ENCODE peak calls at places on chromosomes 1 and 21, in seven cellular contexts. X is hepatocyte, J is brain microvascular endothelial cell, A is lung, P is mesothelial cell of epicardium, R is AG09309, V is cardiac muscle cell. F is an unnamed sample.

GRCh38 chr1:7690076-7690475 is 81.0 kb upstream of the VAMP3 start:
- DNase-seq in X (no peak), J (no peak), A (no peak), P (no peak), R (no peak), V (no peak), F (no peak)

GRCh38 chr1:39453603-39454002 is 37.8 kb upstream of the BMP8A start:
- DNase-seq in X (no peak), J (peak), A (peak), P (no peak), R (no peak), V (peak), F (peak)

GRCh38 chr1:119222271-119222670 is 81.8 kb upstream of the WARS2 start:
- DNase-seq in X (no peak), J (no peak), A (no peak), P (no peak), R (no peak), V (no peak), F (no peak)

GRCh38 chr1:161749509-161750407 is at the start of gene DUSP12:
- DNase-seq in X (peak), J (peak), A (peak), P (peak), R (peak), V (peak), F (peak)

GRCh38 chr21:44702973-44703730 is 6.2 kb downstream of the KRTAP10-12 start:
- DNase-seq in X (no peak), J (no peak), A (peak), P (peak), R (no peak), V (no peak), F (no peak)

GRCh38 chr1:180235502-180236239 is 5.6 kb downstream of the LHX4 start:
- DNase-seq in X (no peak), J (no peak), A (no peak), P (no peak), R (no peak), V (no peak), F (no peak)

GRCh38 chr1:210598135-210598652 is 269.5 kb downstream of the HHAT start:
- DNase-seq in X (peak), J (peak), A (peak), P (no peak), R (peak), V (peak), F (peak)

GRCh38 chr1:67256291-67257172 is 51.1 kb upstream of the IL12RB2 start:
- DNase-seq in X (no peak), J (no peak), A (peak), P (no peak), R (no peak), V (peak), F (no peak)

GRCh38 chr21:15604424-15604823 is 125.4 kb upstream of the USP25 start:
- DNase-seq in X (no peak), J (peak), A (peak), P (no peak), R (peak), V (peak), F (no peak)

GRCh38 chr1:99662581-99663208 is 16.8 kb downstream of the PALMD start:
- DNase-seq in X (no peak), J (no peak), A (peak), P (no peak), R (peak), V (peak), F (peak)

GRCh38 chr1:182826892-182827291 is 12.3 kb upstream of the DHX9 start:
- DNase-seq in X (no peak), J (no peak), A (no peak), P (no peak), R (no peak), V (no peak), F (no peak)

GRCh38 chr21:43188181-43188580 is 19.4 kb downstream of the CRYAA start:
- DNase-seq in X (no peak), J (no peak), A (no peak), P (peak), R (no peak), V (no peak), F (no peak)

GRCh38 chr1:113219377-113219776 is 146.4 kb downstream of the LRIG2 start:
- DNase-seq in X (no peak), J (no peak), A (no peak), P (no peak), R (no peak), V (no peak), F (no peak)

GRCh38 chr1:201259476-201260235 is 23.6 kb upstream of the PKP1 start:
- DNase-seq in X (peak), J (peak), A (no peak), P (peak), R (no peak), V (peak), F (no peak)
- TF ChIP-seq CTCF in X (no peak), J (peak), A (no peak), P (no peak), R (no peak), V (no peak), F (no peak)

GRCh38 chr1:61285371-61285885 is 203.1 kb downstream of the NFIA start:
- DNase-seq in X (no peak), J (no peak), A (no peak), P (no peak), R (no peak), V (no peak), F (no peak)
- TF ChIP-seq CTCF in X (no peak), J (no peak), A (no peak), P (no peak), R (no peak), V (no peak), F (no peak)

GRCh38 chr1:9022773-9023172 is 3.5 kb downstream of the SLC2A7 start:
- DNase-seq in X (no peak), J (no peak), A (no peak), P (no peak), R (no peak), V (no peak), F (no peak)

GRCh38 chr1:9027307-9027706 is 1.1 kb upstream of the SLC2A7 start:
- DNase-seq in X (no peak), J (no peak), A (no peak), P (no peak), R (no peak), V (no peak), F (no peak)

GRCh38 chr1:9025474-9025873 is 749 bp downstream of the SLC2A7 start:
- DNase-seq in X (no peak), J (no peak), A (no peak), P (no peak), R (no peak), V (no peak), F (no peak)

GRCh38 chr1:9028921-9029715 is 2.9 kb upstream of the SLC2A7 start:
- DNase-seq in X (no peak), J (no peak), A (no peak), P (no peak), R (peak), V (peak), F (peak)

GRCh38 chr1:9024837-9025236 is 1.4 kb downstream of the SLC2A7 start:
- DNase-seq in X (no peak), J (no peak), A (no peak), P (no peak), R (no peak), V (no peak), F (no peak)
- TF ChIP-seq CTCF in X (no peak), J (no peak), A (no peak), P (no peak), R (no peak), V (no peak), F (no peak)

DNA sequence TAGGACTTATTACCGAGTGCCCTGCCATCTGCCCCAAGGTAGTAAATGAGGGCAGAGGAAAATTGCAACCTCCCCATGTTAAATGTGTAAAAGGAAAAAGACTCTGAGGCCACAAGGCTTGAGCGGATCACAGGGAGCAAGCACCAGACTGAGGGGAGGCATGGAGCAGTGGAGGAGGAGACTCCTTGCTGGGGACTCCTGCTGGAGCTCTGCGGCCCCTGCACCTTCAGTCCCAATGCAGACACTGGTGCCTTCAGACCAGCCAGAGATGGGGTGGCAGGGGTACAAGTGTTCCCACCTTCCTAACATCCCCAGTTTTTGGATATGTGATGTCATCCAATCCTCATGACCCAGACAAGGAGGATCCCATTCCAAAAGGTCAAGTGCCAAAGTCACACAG is 128.4 kb upstream of the NGF start:
- DNase-seq in X (no peak), J (no peak), A (no peak), P (no peak), R (no peak), V (peak), F (no peak)
- TF ChIP-seq CTCF in X (no peak), J (peak), A (no peak), P (no peak), R (peak), V (peak), F (peak)

GRCh38 chr1:168977618-168978017 is 128.9 kb upstream of the ATP1B1 start:
- DNase-seq in X (no peak), J (no peak), A (no peak), P (no peak), R (no peak), V (no peak), F (no peak)

GRCh38 chr1:168979303-168979702 is 127.2 kb upstream of the ATP1B1 start:
- DNase-seq in X (no peak), J (no peak), A (no peak), P (no peak), R (no peak), V (no peak), F (no peak)

GRCh38 chr1:168974611-168975010 is 131.9 kb upstream of the ATP1B1 start:
- DNase-seq in X (no peak), J (no peak), A (no peak), P (no peak), R (no peak), V (no peak), F (no peak)

GRCh38 chr1:168980180-168980579 is 126.3 kb upstream of the ATP1B1 start:
- DNase-seq in X (no peak), J (no peak), A (no peak), P (no peak), R (no peak), V (no peak), F (no peak)
- TF ChIP-seq CTCF in X (no peak), J (no peak), A (no peak), P (no peak), R (no peak), V (no peak), F (no peak)

GRCh38 chr1:235990376-235990795 is 74.5 kb downstream of the NID1 start:
- DNase-seq in X (no peak), J (peak), A (no peak), P (no peak), R (no peak), V (peak), F (no peak)
- TF ChIP-seq CTCF in X (no peak), J (no peak), A (no peak), P (no peak), R (peak), V (peak), F (no peak)

DNA sequence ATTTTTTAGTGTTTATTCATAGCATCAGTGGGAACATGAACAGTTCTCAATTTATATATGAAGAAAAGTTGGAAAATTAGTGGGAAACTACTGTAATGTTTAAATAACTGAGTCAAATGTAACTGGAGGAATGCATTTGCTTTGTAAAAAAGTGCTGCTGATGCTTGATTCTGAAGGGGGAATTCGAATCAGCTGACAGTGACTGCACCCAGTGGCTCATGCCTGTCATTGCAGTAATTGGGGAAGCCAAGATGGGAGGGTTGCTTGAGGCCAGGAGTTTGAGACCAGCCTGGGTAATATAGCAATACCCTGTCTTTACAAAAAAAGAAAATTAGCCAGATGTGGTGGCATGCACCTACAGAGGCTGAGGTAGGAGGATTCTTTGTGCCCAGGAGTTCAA is 398.4 kb downstream of the ZP4 start:
- DNase-seq in X (no peak), J (no peak), A (no peak), P (no peak), R (no peak), V (no peak), F (no peak)
- TF ChIP-seq CTCF in X (no peak), J (no peak), A (no peak), P (no peak), R (no peak), V (no peak), F (no peak)

DNA sequence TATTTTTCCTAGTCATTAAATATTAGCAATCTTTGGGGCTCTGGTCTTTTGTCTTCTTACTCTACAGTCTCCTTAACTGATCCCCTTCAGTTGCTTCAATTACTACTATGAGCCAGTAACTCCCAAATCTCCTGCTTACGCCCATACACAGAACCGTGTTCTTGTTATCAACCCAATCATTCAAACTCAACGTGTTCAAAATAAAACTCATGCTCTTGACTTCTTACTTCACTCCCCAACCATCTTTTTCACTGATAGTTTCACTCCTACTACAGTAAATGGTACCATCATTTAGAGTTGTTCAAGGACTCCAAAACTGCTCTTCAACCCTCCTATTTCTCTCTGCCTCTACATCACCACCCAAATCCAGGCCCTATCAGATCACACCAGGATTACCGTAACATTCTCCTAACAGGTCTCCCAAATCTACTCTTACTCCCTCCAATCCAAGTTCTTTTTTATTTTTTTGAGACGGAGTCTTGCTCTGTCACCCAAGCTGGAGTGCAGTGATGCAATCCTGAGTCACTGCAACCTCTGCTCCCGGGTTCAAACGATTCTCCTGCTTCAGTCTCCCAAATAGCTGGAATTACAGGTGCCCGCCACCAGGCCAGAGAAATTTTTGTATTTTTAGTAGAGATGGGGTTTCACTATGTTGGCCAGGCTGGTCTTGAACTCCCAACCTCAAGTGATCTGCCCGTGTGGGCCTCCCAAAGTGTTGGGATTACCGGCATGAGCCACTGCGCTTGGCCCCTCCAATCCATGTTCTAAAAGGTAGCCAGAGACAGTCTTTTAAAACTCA is 3.0 kb downstream of the YARS1 start:
- DNase-seq in X (no peak), J (peak), A (no peak), P (no peak), R (no peak), V (peak), F (no peak)
- TF ChIP-seq CTCF in X (no peak), J (peak), A (no peak), P (no peak), R (no peak), V (no peak), F (no peak)

GRCh38 chr1:44249543-44249942 is 36.3 kb downstream of the DMAP1 start:
- DNase-seq in X (peak), J (peak), A (no peak), P (no peak), R (no peak), V (peak), F (no peak)
- TF ChIP-seq CTCF in X (no peak), J (peak), A (no peak), P (no peak), R (no peak), V (no peak), F (no peak)

DNA sequence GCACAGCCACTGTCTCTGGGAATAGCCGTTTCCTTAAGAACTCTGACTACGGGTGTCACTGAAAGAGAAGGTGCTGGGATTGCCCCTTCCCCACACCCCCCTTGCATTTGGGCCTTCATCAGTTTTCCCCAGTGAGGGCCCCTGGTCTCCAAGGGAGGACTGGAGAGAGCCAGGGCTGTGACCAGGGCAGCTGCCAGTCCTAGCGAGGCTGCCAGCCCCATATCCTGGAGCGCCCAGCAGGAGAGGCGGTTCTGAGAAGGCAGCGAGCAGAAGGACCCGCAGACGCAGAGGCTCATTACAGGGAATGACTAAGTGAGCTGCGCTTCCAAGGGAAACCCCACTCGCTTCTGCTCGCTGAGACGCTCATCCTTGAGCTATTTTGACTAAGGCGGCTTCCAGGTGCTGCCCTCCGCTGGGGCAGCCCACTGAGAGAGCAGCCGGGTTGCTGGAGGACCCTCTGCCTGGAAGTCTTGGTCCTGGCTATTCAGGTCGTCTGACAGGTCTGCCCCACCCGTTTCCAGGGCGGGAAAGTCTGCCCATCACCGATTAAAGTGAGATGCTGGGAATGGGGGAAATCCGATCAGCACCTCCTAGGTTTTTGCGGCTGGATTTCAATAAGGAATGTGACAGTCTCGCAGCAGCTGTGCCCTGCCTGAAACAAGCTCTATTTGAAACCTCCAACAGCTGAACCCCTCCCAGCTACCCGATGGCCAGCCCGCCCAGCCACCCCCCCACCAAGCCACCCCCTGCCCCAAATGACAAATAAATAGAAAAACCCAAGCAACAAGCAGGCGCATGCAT is 2.9 kb downstream of the KCNN3 start:
- DNase-seq in X (peak), J (peak), A (no peak), P (no peak), R (no peak), V (peak), F (no peak)
- TF ChIP-seq CTCF in X (no peak), J (peak), A (no peak), P (no peak), R (no peak), V (no peak), F (no peak)